ENCODE peak calls at places on chromosomes 6 and 20, in six cellular contexts. H is stimulated activated CD8-positive, alpha-beta memory T cell treated with anti-CD3 and anti-CD28 coated beads, Interleukin-15, amount 100 ng/mL, for 48 hours; G is foreskin melanocyte; V is left ventricle myocardium superior; Y is NAMALWA; M is iPS DF 6.9. J is an unnamed sample.

GRCh38 chr6:56292505-56293181 is 45.3 kb upstream of the COL21A1 start:
- DNase-seq in G (peak; percentile 49), H (no peak), M (peak; percentile 41), Y (peak; percentile 49), V (no peak), J (no peak)

GRCh38 chr6:120826253-120826652 is 508.0 kb downstream of the TBC1D32 start:
- DNase-seq in V (no peak), G (no peak), H (no peak), M (peak; percentile 22), Y (peak; percentile 46), J (no peak)

GRCh38 chr6:145372671-145373123 is 362.6 kb downstream of the EPM2A start:
- DNase-seq in Y (peak; percentile 47), M (no peak), H (no peak), G (no peak), V (peak; percentile 34), J (no peak)

GRCh38 chr6:33279971-33280511 is 3.1 kb downstream of the B3GALT4 start:
- DNase-seq in H (no peak), G (no peak), Y (peak; percentile 71), M (no peak), V (no peak), J (no peak)

GRCh38 chr6:144919573-144919972 is 634.4 kb downstream of the UTRN start:
- DNase-seq in V (no peak), G (no peak), Y (no peak), H (no peak), M (no peak), J (no peak)

GRCh38 chr6:53851561-53851960 is 56.8 kb downstream of the LRRC1 start:
- DNase-seq in G (no peak), M (no peak), V (no peak), H (no peak), Y (no peak), J (no peak)

GRCh38 chr6:170152111-170152926 is 138.6 kb downstream of the DLL1 start:
- DNase-seq in V (no peak), Y (no peak), H (no peak), M (no peak), G (no peak), J (peak; percentile 62)

GRCh38 chr20:5932796-5933195 is 17.5 kb downstream of the TRMT6 start:
- DNase-seq in H (no peak), V (no peak), G (no peak), Y (no peak), M (no peak), J (no peak)

GRCh38 chr20:34141293-34141692 is 29.2 kb upstream of the EIF2S2 start:
- DNase-seq in H (no peak), Y (no peak), V (no peak), M (no peak), G (no peak), J (no peak)